ENCODE peak calls at places on chromosome 1, in six cellular contexts. F is CD8-positive, alpha-beta T cell; C is thoracic aorta; L is Karpas-422; R is PC-9; B is GM23338. Z is an unnamed sample.

GRCh38 chr1:161088587-161089110 is 709 bp downstream of the NECTIN4 start:
- DNase-seq in F (no peak), C (no peak), L (no peak), R (peak; percentile 47), B (no peak), Z (peak; percentile 29)

GRCh38 chr1:56418047-56418680 is 161.2 kb downstream of the PLPP3 start:
- DNase-seq in F (no peak), R (no peak), L (no peak), B (no peak), C (no peak), Z (no peak)

GRCh38 chr1:108534748-108535147 is 25.2 kb upstream of the EEIG2 start:
- DNase-seq in C (no peak), F (no peak), B (no peak), L (no peak), R (no peak), Z (no peak)

GRCh38 chr1:30534551-30534940 is 188.8 kb downstream of the MATN1 start:
- DNase-seq in R (no peak), L (no peak), B (no peak), F (no peak), C (no peak), Z (no peak)

GRCh38 chr1:155871390-155871789 is 12.0 kb downstream of the SYT11 start:
- DNase-seq in F (no peak), L (no peak), B (no peak), R (no peak), C (no peak), Z (peak; percentile 18)

GRCh38 chr1:216045400-216045799 is 377.8 kb downstream of the USH2A start:
- DNase-seq in F (no peak), L (no peak), B (no peak), R (no peak), C (no peak), Z (no peak)

GRCh38 chr1:97488505-97488904 is 432.3 kb downstream of the DPYD start:
- DNase-seq in F (no peak), C (no peak), R (no peak), L (no peak), B (no peak), Z (no peak)

GRCh38 chr1:195790514-195791168 is 817.6 kb downstream of the KCNT2 start:
- DNase-seq in C (no peak), B (no peak), R (no peak), F (no peak), L (no peak), Z (no peak)

GRCh38 chr1:42479621-42480020 is 16.5 kb downstream of the CCDC30 start:
- DNase-seq in L (no peak), F (no peak), B (peak; percentile 89), C (no peak), R (no peak), Z (no peak)

GRCh38 chr1:63435136-63435535 is 67.7 kb downstream of the ALG6 start:
- DNase-seq in R (no peak), L (no peak), C (no peak), B (no peak), F (no peak), Z (no peak)

GRCh38 chr1:155967410-155968400 is 10.6 kb downstream of the ARHGEF2 start:
- DNase-seq in F (no peak), C (no peak), R (no peak), B (peak; percentile 69), L (no peak), Z (no peak)

GRCh38 chr1:174998569-174999215 is 1.1 kb upstream of the CACYBP start:
- DNase-seq in F (peak; percentile 12), C (no peak), B (peak; percentile 84), R (peak; percentile 38), L (peak; percentile 92), Z (peak; percentile 44)

GRCh38 chr1:110816945-110817344 is 56.0 kb upstream of the CD53 start:
- DNase-seq in R (no peak), C (no peak), F (no peak), B (no peak), L (no peak), Z (no peak)

DNA sequence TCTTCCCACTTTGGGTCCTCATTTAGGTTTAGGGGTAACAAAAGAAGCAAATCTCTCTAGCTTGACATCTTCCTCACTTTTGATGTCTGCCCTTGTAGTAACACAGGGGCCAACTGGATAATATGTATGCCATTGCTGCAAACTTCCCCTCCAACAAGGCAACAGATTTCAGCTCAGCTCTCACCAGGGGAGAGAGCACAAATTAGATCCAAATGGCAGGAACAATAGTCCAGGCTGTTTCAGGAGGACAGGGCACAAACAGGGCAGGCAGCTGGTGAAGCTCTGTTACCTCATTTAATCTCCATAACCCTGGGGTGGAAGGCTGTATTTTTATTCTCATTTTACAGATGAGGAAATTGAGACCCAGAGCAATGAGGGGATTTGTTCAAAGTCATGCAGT is 4.3 kb upstream of the PIK3R3 start:
- DNase-seq in L (no peak), F (no peak), C (no peak), B (no peak), R (no peak), Z (no peak)
- H3K27ac ChIP-seq in L (no peak overlapping the region), F (no peak overlapping the region), C (no peak overlapping the region), B (no peak overlapping the region), R (peak overlapping the region; percentile 98), Z (no peak overlapping the region)

GRCh38 chr1:200856716-200857352 is 15.9 kb upstream of the GPR25 start:
- DNase-seq in L (no peak), C (no peak), B (no peak), F (no peak), R (no peak), Z (no peak)
- H3K36me3 ChIP-seq in L (peaks cover 75% of the 10 kb centered on the region), C (peaks cover 16% of the 10 kb centered on the region), B (peaks cover 26% of the 10 kb centered on the region), F (no peaks in the 10 kb centered on the region), R (peaks cover 34% of the 10 kb centered on the region), Z (no peaks in the 10 kb centered on the region)

GRCh38 chr1:3134378-3135072 is 65.5 kb downstream of the PRDM16 start:
- DNase-seq in F (no peak), R (no peak), B (no peak), C (no peak), L (no peak), Z (peak; percentile 57)

GRCh38 chr1:3135746-3136455 is 66.9 kb downstream of the PRDM16 start:
- DNase-seq in B (peak; percentile 22), F (no peak), L (no peak), C (no peak), R (no peak), Z (no peak)

GRCh38 chr1:3132685-3133084 is 63.7 kb downstream of the PRDM16 start:
- DNase-seq in B (no peak), L (no peak), R (no peak), C (no peak), F (no peak), Z (no peak)

GRCh38 chr1:3135073-3135745 is 66.2 kb downstream of the PRDM16 start:
- DNase-seq in L (no peak), F (no peak), C (no peak), R (no peak), B (no peak), Z (peak; percentile 64)

GRCh38 chr1:3133671-3134070 is 64.7 kb downstream of the PRDM16 start:
- DNase-seq in L (no peak), C (no peak), F (no peak), B (no peak), R (no peak), Z (peak; percentile 55)
- H3K27ac ChIP-seq in L (no peak overlapping the region), C (peak overlapping the region; percentile 97), F (no peak overlapping the region), B (no peak overlapping the region), R (no peak overlapping the region), Z (peak overlapping the region; percentile 79)

GRCh38 chr1:43596579-43596978 is 53.4 kb upstream of the KDM4A start:
- DNase-seq in F (no peak), L (no peak), B (no peak), C (no peak), R (no peak), Z (no peak)
- H3K36me3 ChIP-seq in F (no peaks in the 10 kb centered on the region), L (no peaks in the 10 kb centered on the region), B (peaks cover 5% of the 10 kb centered on the region), C (no peaks in the 10 kb centered on the region), R (no peaks in the 10 kb centered on the region), Z (peaks cover 17% of the 10 kb centered on the region)

GRCh38 chr1:207965602-207966387 is 54.9 kb upstream of the CD34 start:
- DNase-seq in F (no peak), R (no peak), C (no peak), B (peak; percentile 13), L (no peak), Z (no peak)

GRCh38 chr1:207964195-207964966 is 53.5 kb upstream of the CD34 start:
- DNase-seq in L (no peak), B (no peak), F (no peak), R (peak; percentile 2), C (no peak), Z (no peak)

GRCh38 chr1:207959995-207960745 is 49.2 kb upstream of the CD34 start:
- DNase-seq in C (no peak), F (no peak), B (no peak), L (no peak), R (no peak), Z (no peak)

GRCh38 chr1:207963429-207964194 is 52.7 kb upstream of the CD34 start:
- DNase-seq in C (peak; percentile 52), F (peak; percentile 67), R (peak; percentile 92), B (peak; percentile 89), L (peak; percentile 92), Z (peak; percentile 97)

GRCh38 chr1:207962716-207963428 is 51.9 kb upstream of the CD34 start:
- DNase-seq in B (peak; percentile 66), R (no peak), C (no peak), F (no peak), L (peak; percentile 45), Z (peak; percentile 79)
- H3K27ac ChIP-seq in B (no peak overlapping the region), R (no peak overlapping the region), C (peak overlapping the region; percentile 87), F (peak overlapping the region; percentile 28), L (no peak overlapping the region), Z (peak overlapping the region; percentile 92)

GRCh38 chr1:58660105-58660504 is 39.8 kb downstream of the MYSM1 start:
- DNase-seq in R (no peak), F (no peak), B (no peak), C (no peak), L (no peak), Z (no peak)

GRCh38 chr1:58659516-58659915 is 40.3 kb downstream of the MYSM1 start:
- DNase-seq in F (no peak), L (no peak), C (no peak), B (no peak), R (no peak), Z (no peak)

GRCh38 chr1:58670200-58670599 is 29.7 kb downstream of the MYSM1 start:
- DNase-seq in C (no peak), F (no peak), R (no peak), L (no peak), B (no peak), Z (no peak)

DNA sequence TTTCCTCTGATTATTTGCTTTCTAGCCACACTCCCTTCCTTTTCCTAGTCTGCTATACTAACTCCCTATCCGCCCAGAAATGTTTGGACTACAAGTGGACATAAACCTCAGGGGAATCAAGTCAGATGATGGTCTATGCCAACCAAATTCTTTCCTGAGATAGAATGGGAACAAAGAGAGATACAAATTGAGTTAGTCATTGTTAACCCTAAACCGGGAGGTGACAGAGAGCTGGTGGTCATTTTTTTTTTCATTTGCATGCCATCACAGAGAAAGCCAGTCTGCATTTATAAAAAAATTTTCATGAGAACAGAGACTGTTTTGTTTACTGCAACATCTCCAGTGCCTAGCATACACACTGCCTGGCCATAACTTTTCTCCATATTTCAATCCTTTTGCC is 35.0 kb downstream of the MYSM1 start:
- DNase-seq in R (no peak), B (no peak), F (no peak), C (no peak), L (no peak), Z (no peak)
- H3K36me3 ChIP-seq in R (peaks cover 61% of the 10 kb centered on the region), B (peaks cover 83% of the 10 kb centered on the region), F (peaks cover 33% of the 10 kb centered on the region), C (peaks cover 22% of the 10 kb centered on the region), L (peaks cover 64% of the 10 kb centered on the region), Z (no peaks in the 10 kb centered on the region)

Z was measured in pancreas.